ENCODE peak calls at places on chromosomes 3 and 15, in nine cellular contexts. X is H9; G is fibroblast of lung; K is PC-3; Y is uterus; A is CD8-positive, alpha-beta T cell; B is mammary epithelial cell; L is body of pancreas; P is brain microvascular endothelial cell. U is an unnamed sample.

GRCh38 chr3:159766563-159767185 is 222.0 kb upstream of the IL12A start:
- DNase-seq in K (peak), L (no peak), P (peak), G (peak), B (peak), A (no peak), Y (no peak), X (peak), U (no peak)

GRCh38 chr15:63994073-63994600 is 52.1 kb downstream of the DAPK2 start:
- DNase-seq in P (no peak), K (peak), Y (no peak), B (no peak), L (no peak), X (no peak), G (no peak), A (no peak), U (no peak)

GRCh38 chr3:32238816-32239637 is 547 bp downstream of the CMTM8 start:
- DNase-seq in A (no peak), L (peak), Y (no peak), G (peak), X (peak), K (peak), P (no peak), B (peak), U (peak)

GRCh38 chr3:88003115-88003755 is 55.6 kb downstream of the CGGBP1 start:
- DNase-seq in L (no peak), G (peak), X (no peak), P (peak), Y (no peak), K (peak), A (no peak), B (peak), U (peak)

GRCh38 chr3:126358038-126358815 is 1.0 kb upstream of the KLF15 start:
- DNase-seq in G (peak), L (peak), B (no peak), Y (no peak), X (peak), A (no peak), K (no peak), P (no peak), U (no peak)

GRCh38 chr3:67808906-67809305 is 154.5 kb upstream of the SUCLG2 start:
- DNase-seq in L (no peak), A (no peak), G (no peak), B (no peak), X (no peak), Y (no peak), P (no peak), K (no peak), U (no peak)

GRCh38 chr15:36737430-36737891 is 158.0 kb downstream of the CDIN1 start:
- DNase-seq in X (no peak), L (no peak), Y (no peak), A (no peak), B (peak), K (peak), P (peak), G (peak), U (peak)

GRCh38 chr3:188914556-188914955 is 257.2 kb upstream of the TPRG1 start:
- DNase-seq in L (no peak), A (no peak), X (no peak), Y (no peak), B (no peak), G (peak), K (peak), P (peak), U (no peak)

GRCh38 chr3:32643354-32643753 is 41.6 kb upstream of the CNOT10 start:
- DNase-seq in B (no peak), A (no peak), X (no peak), K (no peak), Y (no peak), L (no peak), P (no peak), G (no peak), U (no peak)

GRCh38 chr15:92617197-92618037 is 38.2 kb downstream of the FAM174B start:
- DNase-seq in B (no peak), Y (peak), A (no peak), K (peak), X (no peak), G (peak), P (peak), L (peak), U (no peak)

GRCh38 chr15:95468820-95469219 is 861.7 kb upstream of the NR2F2 start:
- DNase-seq in Y (no peak), X (peak), K (no peak), B (no peak), L (no peak), A (no peak), G (no peak), P (no peak), U (no peak)

GRCh38 chr15:31197497-31198414 is 96.2 kb upstream of the TRPM1 start:
- DNase-seq in L (peak), B (no peak), K (peak), P (no peak), Y (no peak), G (no peak), A (no peak), X (peak), U (no peak)

GRCh38 chr3:108093021-108093420 is 2.2 kb upstream of the CD47 start:
- DNase-seq in Y (no peak), X (no peak), A (no peak), L (no peak), P (no peak), G (no peak), B (no peak), K (no peak), U (no peak)

GRCh38 chr15:80250614-80251504 is 1.2 kb downstream of the CTXND1 start:
- DNase-seq in P (no peak), K (no peak), B (no peak), G (no peak), X (no peak), A (no peak), L (no peak), Y (no peak), U (no peak)

GRCh38 chr3:71018794-71019193 is 564.7 kb downstream of the FOXP1 start:
- DNase-seq in G (no peak), Y (no peak), X (no peak), L (no peak), P (no peak), B (no peak), K (no peak), A (no peak), U (no peak)

GRCh38 chr3:149480326-149481017 is 6.0 kb downstream of the TM4SF4 start:
- DNase-seq in X (peak), G (peak), K (peak), B (peak), A (no peak), P (peak), L (peak), Y (peak), U (peak)

GRCh38 chr3:46463120-46463867 is 1.4 kb downstream of the LTF start:
- DNase-seq in P (no peak), Y (no peak), G (no peak), X (peak), B (no peak), L (no peak), A (no peak), K (no peak), U (no peak)

GRCh38 chr3:52270252-52270754 is 8.1 kb downstream of the WDR82 start:
- DNase-seq in B (no peak), P (no peak), Y (no peak), K (no peak), A (no peak), L (no peak), G (no peak), X (no peak), U (no peak)

GRCh38 chr3:187807086-187807862 is 62.0 kb upstream of the BCL6 start:
- DNase-seq in L (no peak), P (peak), G (peak), K (peak), X (no peak), A (no peak), B (peak), Y (no peak), U (peak)

GRCh38 chr3:51686512-51687215 is 15.6 kb downstream of the TEX264 start:
- DNase-seq in B (peak), P (no peak), L (peak), X (peak), A (peak), G (no peak), Y (no peak), K (peak), U (peak)

GRCh38 chr3:82942041-82942440 is 1180.6 kb upstream of the GBE1 start:
- DNase-seq in B (no peak), K (no peak), L (no peak), A (no peak), G (no peak), P (no peak), X (no peak), Y (no peak), U (no peak)

GRCh38 chr3:190811775-190812480 is 50.6 kb downstream of the GMNC start:
- DNase-seq in G (peak), A (no peak), B (peak), K (peak), Y (no peak), L (peak), P (peak), X (peak), U (peak)

GRCh38 chr15:43880406-43881184 is 53.8 kb downstream of the WDR76 start:
- DNase-seq in P (no peak), X (no peak), B (no peak), L (no peak), G (no peak), K (no peak), A (no peak), Y (no peak), U (no peak)

GRCh38 chr3:129017531-129017899 is 16.4 kb downstream of the EFCC1 start:
- DNase-seq in G (no peak), L (no peak), K (no peak), P (no peak), Y (no peak), B (no peak), A (no peak), X (no peak), U (no peak)

GRCh38 chr3:187352581-187353575 is 15.3 kb upstream of the RTP4 start:
- DNase-seq in K (peak), P (peak), B (peak), X (no peak), A (no peak), L (no peak), Y (no peak), G (no peak), U (no peak)

GRCh38 chr15:39130556-39131379 is 450.1 kb upstream of the THBS1 start:
- DNase-seq in X (no peak), A (no peak), L (no peak), P (no peak), K (peak), Y (no peak), B (no peak), G (no peak), U (no peak)

GRCh38 chr3:100968908-100969556 is 24.2 kb downstream of the ABI3BP start:
- DNase-seq in A (no peak), G (peak), B (no peak), X (no peak), L (no peak), P (no peak), Y (no peak), K (no peak), U (no peak)

GRCh38 chr3:128649264-128649663 is 1.4 kb downstream of the RPN1 start:
- DNase-seq in X (no peak), B (peak), P (no peak), Y (no peak), K (peak), A (no peak), G (peak), L (no peak), U (no peak)

GRCh38 chr3:55488398-55489055 is 1.4 kb upstream of the WNT5A start:
- DNase-seq in L (peak), Y (peak), X (peak), A (no peak), P (peak), K (peak), B (peak), G (peak), U (peak)
- H3K27ac ChIP-seq in L (peak), Y (peak), X (no peak), A (no peak), P (no peak), K (no peak), B (peak), G (peak), U (peak)

DNA sequence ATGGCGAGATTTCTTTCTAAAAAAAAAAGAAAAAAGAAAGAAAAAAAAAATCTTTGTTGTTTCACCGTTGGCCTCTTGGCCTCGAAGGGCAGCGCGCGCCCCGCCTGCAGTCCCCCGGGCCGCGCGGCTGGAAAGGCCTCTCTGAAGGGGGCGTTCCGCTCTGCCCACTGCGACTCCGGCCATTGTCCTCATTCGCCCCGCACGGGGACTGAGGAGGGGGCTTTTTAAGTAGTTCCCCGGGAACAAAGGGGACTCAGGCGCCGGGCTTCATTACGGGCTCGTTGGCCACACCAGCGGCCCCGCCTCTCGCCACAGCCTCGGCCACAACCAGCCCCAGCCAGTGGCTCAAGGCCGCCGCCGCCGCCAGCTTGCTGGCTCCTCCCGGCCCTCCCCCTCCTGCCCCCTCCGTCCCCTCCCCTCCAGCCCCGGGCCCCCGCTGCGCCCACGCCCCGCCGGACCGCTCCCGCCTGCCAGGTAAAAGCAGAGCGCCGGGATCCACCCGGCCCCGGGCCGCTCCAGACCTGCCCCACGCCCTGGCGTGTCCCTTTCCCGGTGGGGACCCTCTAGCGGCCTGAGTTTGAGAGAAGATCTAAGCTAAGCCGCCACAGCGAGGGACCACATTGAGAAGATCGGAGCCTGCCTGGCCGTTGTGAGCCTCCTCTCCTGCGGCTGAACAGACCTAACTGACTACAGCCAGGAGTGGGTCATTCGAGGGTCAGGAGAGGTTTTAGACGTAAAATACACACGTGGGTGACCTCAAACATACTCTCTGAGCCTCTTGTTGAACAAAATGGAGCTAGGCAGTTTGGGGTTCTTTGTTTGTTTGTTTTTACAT is 54.1 kb downstream of the CPN2 start:
- DNase-seq in B (no peak), G (no peak), X (peak), L (peak), A (no peak), P (no peak), Y (no peak), K (no peak), U (no peak)
- TF ChIP-seq CTCF in B (no peak), G (no peak), X (no peak), L (no peak), A (no peak), P (peak), Y (no peak), K (no peak), U (no peak)

DNA sequence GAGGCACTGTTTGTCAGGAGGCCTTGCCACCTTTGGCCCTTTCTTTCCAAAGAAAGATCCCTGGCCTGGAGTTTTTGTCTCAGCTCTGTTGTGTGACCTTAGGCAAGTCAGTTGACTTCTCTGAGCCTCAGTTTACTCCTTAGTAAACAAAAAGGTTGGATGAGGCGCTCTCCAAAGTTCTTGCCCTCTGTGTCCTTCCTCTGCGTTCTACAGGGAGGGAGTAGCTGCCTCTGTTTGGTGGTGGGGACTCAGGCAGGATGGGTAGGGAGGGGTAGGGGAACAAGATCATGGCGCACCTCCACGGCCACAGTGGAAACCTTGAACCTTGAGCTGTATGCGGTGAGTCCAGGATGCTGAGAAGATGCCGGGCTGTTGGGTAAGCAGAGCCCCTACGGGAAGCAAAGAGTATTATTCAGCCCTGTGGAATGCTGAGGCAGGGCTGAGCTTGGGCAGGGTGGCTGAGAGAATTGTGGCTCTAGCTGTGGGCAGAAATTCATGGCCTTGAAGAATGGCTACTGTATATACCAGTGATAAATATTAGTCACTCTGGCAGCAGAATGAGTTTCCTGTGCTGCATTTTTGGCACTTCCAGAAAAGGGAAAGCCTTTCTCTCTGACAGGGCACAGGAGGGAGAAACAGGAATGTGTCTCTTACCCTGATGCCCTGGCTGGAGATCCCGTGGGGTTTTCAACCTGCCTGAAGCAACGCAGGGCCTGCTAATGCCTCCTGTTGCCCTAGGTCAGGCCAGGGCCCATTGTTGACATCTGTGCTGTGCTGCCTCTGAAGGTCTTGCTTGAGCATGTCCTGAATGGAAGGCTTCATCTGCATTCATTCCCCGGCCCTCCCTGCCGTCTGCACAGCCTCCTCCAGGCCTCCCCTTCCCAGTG is 39.9 kb downstream of the SMAD3 start:
- DNase-seq in A (no peak), B (peak), G (peak), Y (peak), L (peak), X (no peak), K (peak), P (peak), U (peak)
- H3K27ac ChIP-seq in A (no peak), B (peak), G (peak), Y (peak), L (peak), X (no peak), K (peak), P (peak), U (peak)

GRCh38 chr3:72381584-72381983 is 466.7 kb downstream of the SHQ1 start:
- DNase-seq in Y (no peak), A (no peak), X (no peak), L (no peak), P (no peak), G (no peak), B (no peak), K (no peak), U (no peak)
- TF ChIP-seq CTCF in Y (no peak), A (no peak), X (no peak), L (no peak), P (no peak), G (no peak), B (no peak), K (no peak), U (no peak)